ENCODE peak calls at places on chromosomes 11 and 22, in six cellular contexts. One of them, this sample, is unnamed.

GRCh38 chr11:86292912-86293606 is 9.0 kb upstream of the HIKESHI start:
- DNase-seq in lower lobe of right lung: no peak
- DNase-seq in adrenal gland: no peak
- DNase-seq in progenitor cell of endocrine pancreas: no peak
- DNase-seq in IMR-90: no peak
- DNase-seq in AG04450: no peak
- DNase-seq in this sample: no peak

GRCh38 chr22:23570681-23571080 is 9.4 kb downstream of the IGLL1 start:
- DNase-seq in progenitor cell of endocrine pancreas: no peak
- DNase-seq in IMR-90: no peak
- DNase-seq in lower lobe of right lung: no peak
- DNase-seq in adrenal gland: no peak
- DNase-seq in AG04450: no peak
- DNase-seq in this sample: no peak

GRCh38 chr11:10792385-10793068 is 16.2 kb downstream of the EIF4G2 start:
- DNase-seq in IMR-90: peak
- DNase-seq in progenitor cell of endocrine pancreas: peak
- DNase-seq in adrenal gland: peak
- DNase-seq in lower lobe of right lung: peak
- DNase-seq in AG04450: peak
- DNase-seq in this sample: peak

GRCh38 chr22:49155039-49155808 is 672.4 kb downstream of the BRD1 start:
- DNase-seq in AG04450: no peak
- DNase-seq in adrenal gland: no peak
- DNase-seq in progenitor cell of endocrine pancreas: no peak
- DNase-seq in lower lobe of right lung: no peak
- DNase-seq in IMR-90: no peak
- DNase-seq in this sample: no peak

GRCh38 chr11:88779551-88779950 is 286.2 kb downstream of the GRM5 start:
- DNase-seq in progenitor cell of endocrine pancreas: no peak
- DNase-seq in AG04450: peak
- DNase-seq in IMR-90: peak
- DNase-seq in lower lobe of right lung: no peak
- DNase-seq in adrenal gland: no peak
- DNase-seq in this sample: no peak

GRCh38 chr11:3616721-3617460 is 24.9 kb downstream of the ART5 start:
- DNase-seq in lower lobe of right lung: no peak
- DNase-seq in adrenal gland: no peak
- DNase-seq in IMR-90: peak
- DNase-seq in AG04450: no peak
- DNase-seq in progenitor cell of endocrine pancreas: no peak
- DNase-seq in this sample: no peak

GRCh38 chr22:28706845-28707244 is 27.2 kb upstream of the TTC28 start:
- DNase-seq in progenitor cell of endocrine pancreas: no peak
- DNase-seq in lower lobe of right lung: no peak
- DNase-seq in adrenal gland: no peak
- DNase-seq in AG04450: no peak
- DNase-seq in IMR-90: no peak
- DNase-seq in this sample: no peak

GRCh38 chr11:10407055-10407454 is 48.0 kb upstream of the AMPD3 start:
- DNase-seq in adrenal gland: no peak
- DNase-seq in progenitor cell of endocrine pancreas: no peak
- DNase-seq in IMR-90: peak
- DNase-seq in lower lobe of right lung: no peak
- DNase-seq in AG04450: no peak
- DNase-seq in this sample: no peak

GRCh38 chr11:117002639-117003305 is 95.5 kb downstream of the SIK3 start:
- DNase-seq in progenitor cell of endocrine pancreas: no peak
- DNase-seq in lower lobe of right lung: no peak
- DNase-seq in adrenal gland: no peak
- DNase-seq in AG04450: no peak
- DNase-seq in IMR-90: no peak
- DNase-seq in this sample: no peak

GRCh38 chr11:2178906-2179494 is 7.4 kb upstream of the TH start:
- DNase-seq in lower lobe of right lung: no peak
- DNase-seq in adrenal gland: no peak
- DNase-seq in IMR-90: peak
- DNase-seq in progenitor cell of endocrine pancreas: no peak
- DNase-seq in AG04450: no peak
- DNase-seq in this sample: no peak

GRCh38 chr11:28756977-28757376 is 648.8 kb downstream of the METTL15 start:
- DNase-seq in lower lobe of right lung: no peak
- DNase-seq in IMR-90: peak
- DNase-seq in adrenal gland: no peak
- DNase-seq in AG04450: peak
- DNase-seq in progenitor cell of endocrine pancreas: no peak
- DNase-seq in this sample: no peak

GRCh38 chr11:111320728-111321568 is 22.6 kb downstream of the POU2AF3 start:
- DNase-seq in IMR-90: no peak
- DNase-seq in AG04450: no peak
- DNase-seq in lower lobe of right lung: no peak
- DNase-seq in progenitor cell of endocrine pancreas: no peak
- DNase-seq in adrenal gland: no peak
- DNase-seq in this sample: no peak

GRCh38 chr11:133999355-133999754 is 42.6 kb upstream of the IGSF9B start:
- DNase-seq in adrenal gland: peak
- DNase-seq in progenitor cell of endocrine pancreas: no peak
- DNase-seq in IMR-90: no peak
- DNase-seq in AG04450: no peak
- DNase-seq in lower lobe of right lung: no peak
- DNase-seq in this sample: no peak

GRCh38 chr22:36423461-36424404 is 36.0 kb upstream of the MYH9 start:
- DNase-seq in adrenal gland: no peak
- DNase-seq in progenitor cell of endocrine pancreas: no peak
- DNase-seq in lower lobe of right lung: no peak
- DNase-seq in IMR-90: peak
- DNase-seq in AG04450: peak
- DNase-seq in this sample: no peak

DNA sequence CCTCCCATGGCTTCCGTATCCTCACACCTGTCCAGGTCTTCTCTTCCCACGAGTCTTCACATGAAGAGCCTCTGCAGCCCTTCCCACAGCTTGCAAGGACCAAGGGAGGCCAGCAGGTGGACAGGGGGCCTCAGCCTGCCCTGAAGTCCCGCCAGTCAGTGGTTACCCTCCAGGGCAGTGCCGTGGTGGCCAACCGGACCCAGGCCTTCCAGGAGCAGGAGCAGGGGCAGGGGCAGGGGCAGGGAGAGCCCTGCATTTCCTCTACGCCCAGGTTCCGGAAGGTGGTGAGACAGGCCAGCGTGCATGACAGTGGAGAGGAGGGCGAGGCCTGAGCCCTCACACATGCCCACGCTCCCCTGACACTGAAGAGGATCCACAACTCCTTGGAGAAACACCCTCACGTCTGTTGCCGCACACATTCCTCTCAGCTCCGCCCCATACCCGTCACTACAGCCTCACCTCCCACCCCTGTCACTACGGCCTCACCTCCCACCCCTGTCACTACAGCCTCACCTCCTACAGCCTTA is 8.3 kb downstream of the SSH3 start:
- DNase-seq in progenitor cell of endocrine pancreas: no peak
- DNase-seq in lower lobe of right lung: no peak
- DNase-seq in IMR-90: no peak
- DNase-seq in AG04450: no peak
- DNase-seq in adrenal gland: peak
- DNase-seq in this sample: no peak
- TF ChIP-seq CTCF in progenitor cell of endocrine pancreas: no peak
- TF ChIP-seq CTCF in lower lobe of right lung: no peak
- TF ChIP-seq CTCF in IMR-90: no peak
- TF ChIP-seq CTCF in AG04450: no peak
- TF ChIP-seq CTCF in adrenal gland: no peak
- TF ChIP-seq CTCF in this sample: peak

DNA sequence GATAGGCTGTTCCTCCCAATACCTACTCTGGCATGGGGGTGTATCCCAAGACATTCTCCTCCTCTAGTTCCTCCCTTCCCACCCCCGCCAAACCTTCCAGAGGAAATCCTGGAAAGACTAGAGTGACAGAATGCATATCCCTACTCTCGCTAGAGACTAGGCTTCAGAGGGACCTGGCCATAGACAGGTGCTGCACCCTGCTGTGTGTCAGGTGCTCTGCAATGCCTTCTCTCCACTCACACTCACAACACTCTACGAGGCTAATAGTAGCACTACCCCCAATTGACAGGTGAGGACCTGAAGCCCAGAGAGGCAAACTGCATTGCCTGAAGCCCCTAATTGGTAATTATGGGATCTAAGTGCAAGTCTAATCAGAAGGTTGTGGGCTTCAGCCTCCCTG is 46.2 kb upstream of the LMO1 start:
- DNase-seq in lower lobe of right lung: no peak
- DNase-seq in adrenal gland: no peak
- DNase-seq in AG04450: no peak
- DNase-seq in progenitor cell of endocrine pancreas: no peak
- DNase-seq in IMR-90: no peak
- DNase-seq in this sample: no peak
- TF ChIP-seq CTCF in lower lobe of right lung: no peak
- TF ChIP-seq CTCF in adrenal gland: no peak
- TF ChIP-seq CTCF in AG04450: no peak
- TF ChIP-seq CTCF in progenitor cell of endocrine pancreas: peak
- TF ChIP-seq CTCF in IMR-90: no peak
- TF ChIP-seq CTCF in this sample: no peak

GRCh38 chr11:37952035-37952434 is 1354.0 kb upstream of the RAG2 start:
- DNase-seq in progenitor cell of endocrine pancreas: no peak
- DNase-seq in lower lobe of right lung: no peak
- DNase-seq in AG04450: no peak
- DNase-seq in IMR-90: no peak
- DNase-seq in adrenal gland: no peak
- DNase-seq in this sample: no peak

GRCh38 chr11:37946155-37946766 is 1348.2 kb upstream of the RAG2 start:
- DNase-seq in IMR-90: peak
- DNase-seq in progenitor cell of endocrine pancreas: no peak
- DNase-seq in AG04450: peak
- DNase-seq in adrenal gland: peak
- DNase-seq in lower lobe of right lung: no peak
- DNase-seq in this sample: peak

GRCh38 chr11:37948258-37948657 is 1350.2 kb upstream of the RAG2 start:
- DNase-seq in AG04450: no peak
- DNase-seq in progenitor cell of endocrine pancreas: no peak
- DNase-seq in lower lobe of right lung: no peak
- DNase-seq in adrenal gland: no peak
- DNase-seq in IMR-90: no peak
- DNase-seq in this sample: no peak

GRCh38 chr11:37942081-37942480 is 1344.0 kb upstream of the RAG2 start:
- DNase-seq in progenitor cell of endocrine pancreas: no peak
- DNase-seq in adrenal gland: no peak
- DNase-seq in IMR-90: no peak
- DNase-seq in lower lobe of right lung: no peak
- DNase-seq in AG04450: no peak
- DNase-seq in this sample: no peak

GRCh38 chr11:37947816-37948215 is 1349.8 kb upstream of the RAG2 start:
- DNase-seq in lower lobe of right lung: no peak
- DNase-seq in progenitor cell of endocrine pancreas: no peak
- DNase-seq in IMR-90: no peak
- DNase-seq in AG04450: no peak
- DNase-seq in adrenal gland: no peak
- DNase-seq in this sample: no peak
- TF ChIP-seq CTCF in lower lobe of right lung: no peak
- TF ChIP-seq CTCF in progenitor cell of endocrine pancreas: no peak
- TF ChIP-seq CTCF in IMR-90: no peak
- TF ChIP-seq CTCF in AG04450: no peak
- TF ChIP-seq CTCF in adrenal gland: no peak
- TF ChIP-seq CTCF in this sample: no peak

DNA sequence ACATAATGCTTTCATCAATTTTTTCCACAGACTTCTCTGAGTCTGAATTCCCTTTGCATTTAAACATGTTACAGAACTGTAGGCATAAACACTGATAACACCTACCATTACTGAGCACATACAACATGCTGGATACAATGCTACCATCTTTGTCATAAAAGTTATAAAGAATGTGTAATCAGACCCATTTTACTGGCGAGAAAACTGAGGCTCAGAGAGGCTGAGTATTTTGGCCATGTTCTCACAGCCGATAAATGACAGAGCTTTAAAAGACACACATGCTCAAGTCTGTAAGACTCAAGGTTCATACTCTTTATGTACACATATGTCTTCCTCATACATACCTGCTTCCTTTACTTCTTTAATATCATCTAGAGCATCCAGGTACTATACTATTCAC is 2.6 kb downstream of the RRAS2 start:
- DNase-seq in lower lobe of right lung: no peak
- DNase-seq in adrenal gland: no peak
- DNase-seq in progenitor cell of endocrine pancreas: no peak
- DNase-seq in AG04450: no peak
- DNase-seq in IMR-90: no peak
- DNase-seq in this sample: no peak
- TF ChIP-seq CTCF in lower lobe of right lung: no peak
- TF ChIP-seq CTCF in adrenal gland: no peak
- TF ChIP-seq CTCF in progenitor cell of endocrine pancreas: no peak
- TF ChIP-seq CTCF in AG04450: no peak
- TF ChIP-seq CTCF in IMR-90: no peak
- TF ChIP-seq CTCF in this sample: no peak

This sample was measured in neural crest cell.